ENCODE peak calls at places on chromosomes 7 and 10, in ten cellular contexts. B, D, T, J, Q, E, I, N, A and K are unnamed samples.

GRCh38 chr10:118663176-118663575 is 67.7 kb upstream of the PRLHR start:
- DNase-seq in B (no peak), D (no peak), T (no peak), J (no peak), Q (no peak), E (no peak), I (no peak), N (no peak), A (no peak), K (no peak)

GRCh38 chr10:13299437-13300287 is at the start of gene PHYH:
- DNase-seq in B (peak), D (peak), T (peak), J (peak), Q (peak), E (peak), I (peak), N (peak), A (peak), K (peak)

GRCh38 chr7:137656227-137656849 is 190.4 kb downstream of the DGKI start:
- DNase-seq in B (peak), D (peak), T (peak), J (peak), Q (peak), E (peak), I (peak), N (no peak), A (peak), K (peak)

GRCh38 chr10:27741173-27742091 is 4.2 kb downstream of the MKX start:
- DNase-seq in B (no peak), D (no peak), T (no peak), J (no peak), Q (peak), E (no peak), I (no peak), N (peak), A (peak), K (no peak)

GRCh38 chr7:132193898-132194297 is 382.4 kb downstream of the PLXNA4 start:
- DNase-seq in B (no peak), D (no peak), T (no peak), J (no peak), Q (no peak), E (no peak), I (peak), N (no peak), A (no peak), K (no peak)

GRCh38 chr7:101632641-101633040 is 3.5 kb upstream of the MYL10 start:
- DNase-seq in B (no peak), D (no peak), T (peak), J (no peak), Q (no peak), E (no peak), I (no peak), N (no peak), A (no peak), K (no peak)

GRCh38 chr7:117122536-117122935 is 169.2 kb downstream of the ST7 start:
- DNase-seq in B (no peak), D (peak), T (no peak), J (no peak), Q (no peak), E (no peak), I (no peak), N (no peak), A (no peak), K (no peak)

GRCh38 chr7:77959080-77959479 is 160.5 kb downstream of the PHTF2 start:
- DNase-seq in B (no peak), D (no peak), T (no peak), J (no peak), Q (no peak), E (no peak), I (no peak), N (no peak), A (no peak), K (no peak)

GRCh38 chr10:131694963-131695813 is 205.6 kb upstream of the PPP2R2D start:
- DNase-seq in B (no peak), D (no peak), T (no peak), J (no peak), Q (no peak), E (no peak), I (peak), N (peak), A (peak), K (no peak)

GRCh38 chr7:139679731-139680594 is 97.8 kb downstream of the HIPK2 start:
- DNase-seq in B (no peak), D (peak), T (peak), J (no peak), Q (no peak), E (peak), I (no peak), N (no peak), A (no peak), K (peak)

GRCh38 chr7:42886129-42886528 is 25.7 kb downstream of the C7orf25 start:
- DNase-seq in B (no peak), D (peak), T (peak), J (no peak), Q (no peak), E (peak), I (no peak), N (no peak), A (no peak), K (peak)

GRCh38 chr7:21828846-21829245 is 116.9 kb downstream of the CDCA7L start:
- DNase-seq in B (no peak), D (no peak), T (no peak), J (no peak), Q (no peak), E (no peak), I (no peak), N (no peak), A (no peak), K (no peak)

GRCh38 chr7:94350729-94351128 is 44.0 kb upstream of the COL1A2 start:
- DNase-seq in B (peak), D (no peak), T (no peak), J (no peak), Q (no peak), E (no peak), I (no peak), N (no peak), A (no peak), K (no peak)

GRCh38 chr7:50982626-50983025 is 199.9 kb upstream of the GRB10 start:
- DNase-seq in B (no peak), D (peak), T (no peak), J (no peak), Q (no peak), E (no peak), I (no peak), N (no peak), A (no peak), K (no peak)

GRCh38 chr7:131161103-131161502 is 166.6 kb upstream of the MKLN1 start:
- DNase-seq in B (no peak), D (no peak), T (peak), J (no peak), Q (no peak), E (no peak), I (no peak), N (no peak), A (no peak), K (peak)

GRCh38 chr10:86062151-86062550 is 304.4 kb downstream of the GRID1 start:
- DNase-seq in B (no peak), D (no peak), T (no peak), J (no peak), Q (no peak), E (no peak), I (no peak), N (peak), A (no peak), K (no peak)

GRCh38 chr7:112081778-112082177 is 124.4 kb downstream of the DOCK4 start:
- DNase-seq in B (no peak), D (no peak), T (no peak), J (no peak), Q (no peak), E (no peak), I (no peak), N (no peak), A (no peak), K (no peak)

GRCh38 chr10:107741976-107742375 is 577.5 kb upstream of the SORCS1 start:
- DNase-seq in B (no peak), D (no peak), T (no peak), J (no peak), Q (no peak), E (no peak), I (no peak), N (no peak), A (no peak), K (no peak)

GRCh38 chr10:131216681-131217230 is 94.8 kb downstream of the TCERG1L start:
- DNase-seq in B (no peak), D (no peak), T (no peak), J (no peak), Q (no peak), E (no peak), I (peak), N (no peak), A (peak), K (no peak)